ENCODE peak calls at places on chromosomes 7 and 10, in ten cellular contexts. K is NCI-H2171 treated with DMSO at 0.1 percent for 48 hours; C is memory B cell; E is NCI-H1105 treated with DMSO at 0.1 percent for 48 hours; A is WERI-Rb-1; B is activated naive CD4-positive, alpha-beta T cell treated with Interleukin-2 at 50 U/mL for 16 hours; H is nephron progenitor cell; T is SHP77 treated with DMSO at 0.1 percent for 48 hours; P is SK-MEL-5; V is Right ventricle myocardium superior. Q is an unnamed sample.

GRCh38 chr10:25425776-25426175 is 251.0 kb downstream of the GPR158 start:
- DNase-seq in K (no peak), C (no peak), E (no peak), A (no peak), B (no peak), H (no peak), T (no peak), P (no peak), V (no peak), Q (no peak)

GRCh38 chr7:1149351-1149794 is 10.6 kb downstream of the ZFAND2A start:
- DNase-seq in K (no peak), C (no peak), E (no peak), A (no peak), B (no peak), H (no peak), T (no peak), P (no peak), V (no peak), Q (no peak)

GRCh38 chr10:119466076-119466475 is 76.4 kb downstream of the RGS10 start:
- DNase-seq in K (no peak), C (no peak), E (no peak), A (no peak), B (no peak), H (no peak), T (no peak), P (no peak), V (no peak), Q (no peak)

GRCh38 chr10:55668326-55668922 is 692.6 kb downstream of the ZWINT start:
- DNase-seq in K (no peak), C (no peak), E (no peak), A (peak), B (no peak), H (no peak), T (no peak), P (peak), V (no peak), Q (peak)

GRCh38 chr7:127955051-127955531 is 76.1 kb downstream of the LRRC4 start:
- DNase-seq in K (no peak), C (no peak), E (no peak), A (no peak), B (no peak), H (no peak), T (no peak), P (no peak), V (no peak), Q (peak)

GRCh38 chr10:80174641-80175395 is 30.5 kb downstream of the ANXA11 start:
- DNase-seq in K (no peak), C (no peak), E (no peak), A (no peak), B (no peak), H (no peak), T (no peak), P (no peak), V (no peak), Q (no peak)

GRCh38 chr7:108417926-108418325 is 38.3 kb downstream of the NRCAM start:
- DNase-seq in K (no peak), C (no peak), E (no peak), A (no peak), B (no peak), H (no peak), T (no peak), P (no peak), V (no peak), Q (no peak)

GRCh38 chr10:113449151-113449695 is 103.6 kb upstream of the HABP2 start:
- DNase-seq in K (no peak), C (no peak), E (no peak), A (no peak), B (no peak), H (no peak), T (no peak), P (no peak), V (no peak), Q (no peak)

GRCh38 chr10:61592581-61592980 is 70.1 kb upstream of the CABCOCO1 start:
- DNase-seq in K (peak), C (no peak), E (no peak), A (peak), B (no peak), H (peak), T (no peak), P (peak), V (no peak), Q (no peak)

GRCh38 chr7:78037603-78038002 is 239.0 kb downstream of the PHTF2 start:
- DNase-seq in K (peak), C (no peak), E (no peak), A (no peak), B (no peak), H (no peak), T (no peak), P (no peak), V (no peak), Q (no peak)

GRCh38 chr7:110317699-110318265 is 773.1 kb upstream of the LRRN3 start:
- DNase-seq in K (no peak), C (no peak), E (no peak), A (no peak), B (no peak), H (no peak), T (no peak), P (no peak), V (no peak), Q (no peak)

GRCh38 chr7:141271451-141271850 is 197.6 kb downstream of the TMEM178B start:
- DNase-seq in K (no peak), C (no peak), E (no peak), A (no peak), B (no peak), H (no peak), T (no peak), P (peak), V (no peak), Q (no peak)

GRCh38 chr10:21285742-21286311 is 239.7 kb downstream of the SKIDA1 start:
- DNase-seq in K (no peak), C (no peak), E (no peak), A (no peak), B (no peak), H (no peak), T (no peak), P (no peak), V (no peak), Q (no peak)

GRCh38 chr10:124032982-124033886 is 60.2 kb downstream of the CHST15 start:
- DNase-seq in K (no peak), C (no peak), E (no peak), A (no peak), B (no peak), H (no peak), T (no peak), P (no peak), V (no peak), Q (no peak)

GRCh38 chr7:36549003-36549402 is 159.3 kb downstream of the ANLN start:
- DNase-seq in K (no peak), C (no peak), E (no peak), A (no peak), B (no peak), H (no peak), T (no peak), P (no peak), V (no peak), Q (no peak)

GRCh38 chr7:82789883-82790609 is 346.5 kb upstream of the CACNA2D1 start:
- DNase-seq in K (no peak), C (no peak), E (no peak), A (no peak), B (no peak), H (no peak), T (no peak), P (no peak), V (no peak), Q (no peak)

GRCh38 chr10:70711911-70712310 is 39.6 kb downstream of the ADAMTS14 start:
- DNase-seq in K (no peak), C (no peak), E (no peak), A (no peak), B (no peak), H (no peak), T (no peak), P (no peak), V (no peak), Q (no peak)

GRCh38 chr7:46544396-46545008 is 623.4 kb upstream of the IGFBP3 start:
- DNase-seq in K (no peak), C (no peak), E (no peak), A (no peak), B (no peak), H (no peak), T (no peak), P (no peak), V (no peak), Q (no peak)

GRCh38 chr10:103572597-103573321 is 79.3 kb downstream of the NEURL1 start:
- DNase-seq in K (no peak), C (no peak), E (no peak), A (no peak), B (no peak), H (no peak), T (no peak), P (no peak), V (no peak), Q (no peak)

GRCh38 chr7:107939472-107940145 is 48.6 kb downstream of the DLD start:
- DNase-seq in K (no peak), C (no peak), E (no peak), A (no peak), B (no peak), H (no peak), T (no peak), P (no peak), V (peak), Q (no peak)

GRCh38 chr10:5968681-5969453 is 8.5 kb downstream of the IL15RA start:
- DNase-seq in K (no peak), C (no peak), E (no peak), A (no peak), B (no peak), H (no peak), T (no peak), P (no peak), V (no peak), Q (peak)

Q was measured in SK-N-DZ.